ENCODE peak calls at places on chromosome 7, in ten cellular contexts. One of them, this sample, is unnamed.

GRCh38 chr7:79337722-79338121 is 115.7 kb downstream of the MAGI2 start:
- DNase-seq in amygdala: no peak
- DNase-seq in NCI-H510A treated with DMSO at 0.1 percent for 48 hours: no peak
- DNase-seq in Panc1: no peak
- DNase-seq in HS-5: no peak
- DNase-seq in substantia nigra: no peak
- DNase-seq in right cardiac atrium: no peak
- DNase-seq in uterus: no peak
- DNase-seq in stimulated activated naive B cell treated with anti-CD40 and anti-IgM and Interleukin-4, amounts not matched to agents 10 μg/mL and 1 μg/mL and 100 μg/mL, for 72 hours: no peak
- DNase-seq in A673: no peak
- DNase-seq in this sample: no peak

GRCh38 chr7:24233386-24233785 is 50.6 kb upstream of the NPY start:
- DNase-seq in amygdala: no peak
- DNase-seq in stimulated activated naive B cell treated with anti-CD40 and anti-IgM and Interleukin-4, amounts not matched to agents 10 μg/mL and 1 μg/mL and 100 μg/mL, for 72 hours: no peak
- DNase-seq in NCI-H510A treated with DMSO at 0.1 percent for 48 hours: no peak
- DNase-seq in HS-5: no peak
- DNase-seq in A673: no peak
- DNase-seq in substantia nigra: no peak
- DNase-seq in Panc1: no peak
- DNase-seq in right cardiac atrium: no peak
- DNase-seq in uterus: no peak
- DNase-seq in this sample: no peak

GRCh38 chr7:55100172-55100961 is 81.5 kb downstream of the EGFR start:
- DNase-seq in stimulated activated naive B cell treated with anti-CD40 and anti-IgM and Interleukin-4, amounts not matched to agents 10 μg/mL and 1 μg/mL and 100 μg/mL, for 72 hours: no peak
- DNase-seq in Panc1: no peak
- DNase-seq in substantia nigra: no peak
- DNase-seq in uterus: peak
- DNase-seq in HS-5: no peak
- DNase-seq in right cardiac atrium: peak
- DNase-seq in amygdala: no peak
- DNase-seq in NCI-H510A treated with DMSO at 0.1 percent for 48 hours: peak
- DNase-seq in A673: no peak
- DNase-seq in this sample: no peak

GRCh38 chr7:41679566-41679965 is 23.3 kb downstream of the INHBA start:
- DNase-seq in right cardiac atrium: no peak
- DNase-seq in amygdala: no peak
- DNase-seq in stimulated activated naive B cell treated with anti-CD40 and anti-IgM and Interleukin-4, amounts not matched to agents 10 μg/mL and 1 μg/mL and 100 μg/mL, for 72 hours: no peak
- DNase-seq in Panc1: no peak
- DNase-seq in HS-5: no peak
- DNase-seq in substantia nigra: no peak
- DNase-seq in A673: no peak
- DNase-seq in NCI-H510A treated with DMSO at 0.1 percent for 48 hours: no peak
- DNase-seq in uterus: no peak
- DNase-seq in this sample: no peak

GRCh38 chr7:55964802-55965470 is 551 bp downstream of the NIPSNAP2 start:
- DNase-seq in right cardiac atrium: peak
- DNase-seq in stimulated activated naive B cell treated with anti-CD40 and anti-IgM and Interleukin-4, amounts not matched to agents 10 μg/mL and 1 μg/mL and 100 μg/mL, for 72 hours: no peak
- DNase-seq in HS-5: no peak
- DNase-seq in substantia nigra: peak
- DNase-seq in NCI-H510A treated with DMSO at 0.1 percent for 48 hours: peak
- DNase-seq in amygdala: peak
- DNase-seq in A673: peak
- DNase-seq in Panc1: no peak
- DNase-seq in uterus: peak
- DNase-seq in this sample: no peak

GRCh38 chr7:130114374-130114773 is 44.0 kb downstream of the KLHDC10 start:
- DNase-seq in uterus: no peak
- DNase-seq in amygdala: no peak
- DNase-seq in NCI-H510A treated with DMSO at 0.1 percent for 48 hours: no peak
- DNase-seq in HS-5: no peak
- DNase-seq in Panc1: no peak
- DNase-seq in substantia nigra: no peak
- DNase-seq in stimulated activated naive B cell treated with anti-CD40 and anti-IgM and Interleukin-4, amounts not matched to agents 10 μg/mL and 1 μg/mL and 100 μg/mL, for 72 hours: no peak
- DNase-seq in right cardiac atrium: no peak
- DNase-seq in A673: no peak
- DNase-seq in this sample: no peak

GRCh38 chr7:30795161-30795943 is 24.1 kb downstream of the MINDY4 start:
- DNase-seq in NCI-H510A treated with DMSO at 0.1 percent for 48 hours: no peak
- DNase-seq in amygdala: no peak
- DNase-seq in Panc1: no peak
- DNase-seq in HS-5: no peak
- DNase-seq in stimulated activated naive B cell treated with anti-CD40 and anti-IgM and Interleukin-4, amounts not matched to agents 10 μg/mL and 1 μg/mL and 100 μg/mL, for 72 hours: no peak
- DNase-seq in A673: no peak
- DNase-seq in substantia nigra: no peak
- DNase-seq in uterus: no peak
- DNase-seq in right cardiac atrium: no peak
- DNase-seq in this sample: no peak

GRCh38 chr7:150719960-150720891 is 3.8 kb downstream of the GIMAP1 start:
- DNase-seq in uterus: no peak
- DNase-seq in right cardiac atrium: peak
- DNase-seq in substantia nigra: no peak
- DNase-seq in amygdala: no peak
- DNase-seq in stimulated activated naive B cell treated with anti-CD40 and anti-IgM and Interleukin-4, amounts not matched to agents 10 μg/mL and 1 μg/mL and 100 μg/mL, for 72 hours: no peak
- DNase-seq in A673: no peak
- DNase-seq in Panc1: no peak
- DNase-seq in NCI-H510A treated with DMSO at 0.1 percent for 48 hours: no peak
- DNase-seq in HS-5: no peak
- DNase-seq in this sample: no peak

GRCh38 chr7:91263359-91264082 is 712 bp upstream of the FZD1 start:
- DNase-seq in right cardiac atrium: peak
- DNase-seq in substantia nigra: no peak
- DNase-seq in Panc1: no peak
- DNase-seq in NCI-H510A treated with DMSO at 0.1 percent for 48 hours: peak
- DNase-seq in A673: peak
- DNase-seq in uterus: peak
- DNase-seq in HS-5: no peak
- DNase-seq in stimulated activated naive B cell treated with anti-CD40 and anti-IgM and Interleukin-4, amounts not matched to agents 10 μg/mL and 1 μg/mL and 100 μg/mL, for 72 hours: no peak
- DNase-seq in amygdala: no peak
- DNase-seq in this sample: no peak

GRCh38 chr7:136274636-136275345 is 297.6 kb upstream of the MTPN start:
- DNase-seq in amygdala: no peak
- DNase-seq in HS-5: no peak
- DNase-seq in NCI-H510A treated with DMSO at 0.1 percent for 48 hours: no peak
- DNase-seq in stimulated activated naive B cell treated with anti-CD40 and anti-IgM and Interleukin-4, amounts not matched to agents 10 μg/mL and 1 μg/mL and 100 μg/mL, for 72 hours: no peak
- DNase-seq in A673: peak
- DNase-seq in substantia nigra: no peak
- DNase-seq in Panc1: no peak
- DNase-seq in right cardiac atrium: no peak
- DNase-seq in uterus: no peak
- DNase-seq in this sample: no peak

GRCh38 chr7:27994639-27995038 is 186.0 kb downstream of the JAZF1 start:
- DNase-seq in right cardiac atrium: no peak
- DNase-seq in substantia nigra: no peak
- DNase-seq in amygdala: no peak
- DNase-seq in stimulated activated naive B cell treated with anti-CD40 and anti-IgM and Interleukin-4, amounts not matched to agents 10 μg/mL and 1 μg/mL and 100 μg/mL, for 72 hours: no peak
- DNase-seq in A673: peak
- DNase-seq in Panc1: no peak
- DNase-seq in HS-5: peak
- DNase-seq in NCI-H510A treated with DMSO at 0.1 percent for 48 hours: peak
- DNase-seq in uterus: no peak
- DNase-seq in this sample: no peak

GRCh38 chr7:25028370-25028971 is 48.5 kb upstream of the OSBPL3 start:
- DNase-seq in A673: peak
- DNase-seq in stimulated activated naive B cell treated with anti-CD40 and anti-IgM and Interleukin-4, amounts not matched to agents 10 μg/mL and 1 μg/mL and 100 μg/mL, for 72 hours: no peak
- DNase-seq in uterus: no peak
- DNase-seq in substantia nigra: no peak
- DNase-seq in Panc1: peak
- DNase-seq in right cardiac atrium: no peak
- DNase-seq in amygdala: no peak
- DNase-seq in NCI-H510A treated with DMSO at 0.1 percent for 48 hours: peak
- DNase-seq in HS-5: peak
- DNase-seq in this sample: no peak

GRCh38 chr7:83118347-83119001 is 44.2 kb downstream of the PCLO start:
- DNase-seq in right cardiac atrium: no peak
- DNase-seq in HS-5: no peak
- DNase-seq in NCI-H510A treated with DMSO at 0.1 percent for 48 hours: no peak
- DNase-seq in Panc1: no peak
- DNase-seq in uterus: no peak
- DNase-seq in stimulated activated naive B cell treated with anti-CD40 and anti-IgM and Interleukin-4, amounts not matched to agents 10 μg/mL and 1 μg/mL and 100 μg/mL, for 72 hours: no peak
- DNase-seq in substantia nigra: no peak
- DNase-seq in A673: no peak
- DNase-seq in amygdala: no peak
- DNase-seq in this sample: no peak

GRCh38 chr7:131104611-131105293 is 222.9 kb upstream of the MKLN1 start:
- DNase-seq in Panc1: no peak
- DNase-seq in NCI-H510A treated with DMSO at 0.1 percent for 48 hours: no peak
- DNase-seq in right cardiac atrium: no peak
- DNase-seq in uterus: no peak
- DNase-seq in amygdala: no peak
- DNase-seq in substantia nigra: no peak
- DNase-seq in stimulated activated naive B cell treated with anti-CD40 and anti-IgM and Interleukin-4, amounts not matched to agents 10 μg/mL and 1 μg/mL and 100 μg/mL, for 72 hours: no peak
- DNase-seq in HS-5: no peak
- DNase-seq in A673: no peak
- DNase-seq in this sample: no peak

GRCh38 chr7:6111041-6111440 is 79.9 kb downstream of the ANKRD61 start:
- DNase-seq in right cardiac atrium: no peak
- DNase-seq in uterus: no peak
- DNase-seq in NCI-H510A treated with DMSO at 0.1 percent for 48 hours: no peak
- DNase-seq in substantia nigra: no peak
- DNase-seq in stimulated activated naive B cell treated with anti-CD40 and anti-IgM and Interleukin-4, amounts not matched to agents 10 μg/mL and 1 μg/mL and 100 μg/mL, for 72 hours: no peak
- DNase-seq in amygdala: no peak
- DNase-seq in Panc1: no peak
- DNase-seq in HS-5: no peak
- DNase-seq in A673: no peak
- DNase-seq in this sample: no peak

GRCh38 chr7:127938588-127938987 is 92.6 kb downstream of the LRRC4 start:
- DNase-seq in Panc1: peak
- DNase-seq in HS-5: peak
- DNase-seq in A673: peak
- DNase-seq in substantia nigra: no peak
- DNase-seq in stimulated activated naive B cell treated with anti-CD40 and anti-IgM and Interleukin-4, amounts not matched to agents 10 μg/mL and 1 μg/mL and 100 μg/mL, for 72 hours: no peak
- DNase-seq in amygdala: no peak
- DNase-seq in uterus: no peak
- DNase-seq in NCI-H510A treated with DMSO at 0.1 percent for 48 hours: no peak
- DNase-seq in right cardiac atrium: no peak
- DNase-seq in this sample: no peak

GRCh38 chr7:6350057-6350752 is 77.8 kb upstream of the CYTH3 start:
- DNase-seq in A673: no peak
- DNase-seq in substantia nigra: no peak
- DNase-seq in right cardiac atrium: no peak
- DNase-seq in stimulated activated naive B cell treated with anti-CD40 and anti-IgM and Interleukin-4, amounts not matched to agents 10 μg/mL and 1 μg/mL and 100 μg/mL, for 72 hours: no peak
- DNase-seq in NCI-H510A treated with DMSO at 0.1 percent for 48 hours: no peak
- DNase-seq in Panc1: no peak
- DNase-seq in uterus: no peak
- DNase-seq in amygdala: no peak
- DNase-seq in HS-5: no peak
- DNase-seq in this sample: no peak

GRCh38 chr7:114107522-114107921 is 188.7 kb upstream of the PPP1R3A start:
- DNase-seq in substantia nigra: no peak
- DNase-seq in HS-5: peak
- DNase-seq in stimulated activated naive B cell treated with anti-CD40 and anti-IgM and Interleukin-4, amounts not matched to agents 10 μg/mL and 1 μg/mL and 100 μg/mL, for 72 hours: no peak
- DNase-seq in amygdala: no peak
- DNase-seq in uterus: no peak
- DNase-seq in A673: no peak
- DNase-seq in right cardiac atrium: no peak
- DNase-seq in NCI-H510A treated with DMSO at 0.1 percent for 48 hours: no peak
- DNase-seq in Panc1: no peak
- DNase-seq in this sample: no peak

GRCh38 chr7:66187894-66188293 is 17.2 kb upstream of the TPST1 start:
- DNase-seq in right cardiac atrium: no peak
- DNase-seq in amygdala: no peak
- DNase-seq in A673: no peak
- DNase-seq in NCI-H510A treated with DMSO at 0.1 percent for 48 hours: no peak
- DNase-seq in HS-5: no peak
- DNase-seq in uterus: no peak
- DNase-seq in Panc1: no peak
- DNase-seq in substantia nigra: no peak
- DNase-seq in stimulated activated naive B cell treated with anti-CD40 and anti-IgM and Interleukin-4, amounts not matched to agents 10 μg/mL and 1 μg/mL and 100 μg/mL, for 72 hours: no peak
- DNase-seq in this sample: no peak

GRCh38 chr7:28433604-28434254 is 21.4 kb downstream of the CREB5 start:
- DNase-seq in right cardiac atrium: no peak
- DNase-seq in NCI-H510A treated with DMSO at 0.1 percent for 48 hours: peak
- DNase-seq in A673: peak
- DNase-seq in substantia nigra: no peak
- DNase-seq in Panc1: no peak
- DNase-seq in HS-5: no peak
- DNase-seq in uterus: peak
- DNase-seq in stimulated activated naive B cell treated with anti-CD40 and anti-IgM and Interleukin-4, amounts not matched to agents 10 μg/mL and 1 μg/mL and 100 μg/mL, for 72 hours: no peak
- DNase-seq in amygdala: no peak
- DNase-seq in this sample: peak

GRCh38 chr7:41107938-41108448 is 594.9 kb downstream of the INHBA start:
- DNase-seq in substantia nigra: no peak
- DNase-seq in Panc1: no peak
- DNase-seq in stimulated activated naive B cell treated with anti-CD40 and anti-IgM and Interleukin-4, amounts not matched to agents 10 μg/mL and 1 μg/mL and 100 μg/mL, for 72 hours: no peak
- DNase-seq in HS-5: peak
- DNase-seq in right cardiac atrium: no peak
- DNase-seq in amygdala: no peak
- DNase-seq in A673: no peak
- DNase-seq in uterus: no peak
- DNase-seq in NCI-H510A treated with DMSO at 0.1 percent for 48 hours: no peak
- DNase-seq in this sample: no peak

GRCh38 chr7:39265912-39266591 is 288.3 kb downstream of the POU6F2 start:
- DNase-seq in right cardiac atrium: no peak
- DNase-seq in NCI-H510A treated with DMSO at 0.1 percent for 48 hours: no peak
- DNase-seq in Panc1: no peak
- DNase-seq in A673: no peak
- DNase-seq in substantia nigra: no peak
- DNase-seq in HS-5: no peak
- DNase-seq in amygdala: no peak
- DNase-seq in stimulated activated naive B cell treated with anti-CD40 and anti-IgM and Interleukin-4, amounts not matched to agents 10 μg/mL and 1 μg/mL and 100 μg/mL, for 72 hours: no peak
- DNase-seq in uterus: no peak
- DNase-seq in this sample: no peak

GRCh38 chr7:124959676-124960075 is 30.1 kb upstream of the POT1 start:
- DNase-seq in HS-5: no peak
- DNase-seq in NCI-H510A treated with DMSO at 0.1 percent for 48 hours: no peak
- DNase-seq in amygdala: no peak
- DNase-seq in uterus: no peak
- DNase-seq in stimulated activated naive B cell treated with anti-CD40 and anti-IgM and Interleukin-4, amounts not matched to agents 10 μg/mL and 1 μg/mL and 100 μg/mL, for 72 hours: no peak
- DNase-seq in right cardiac atrium: no peak
- DNase-seq in Panc1: no peak
- DNase-seq in A673: no peak
- DNase-seq in substantia nigra: no peak
- DNase-seq in this sample: no peak

GRCh38 chr7:6640246-6640721 is 3.2 kb downstream of the ZNF316 start:
- DNase-seq in right cardiac atrium: peak
- DNase-seq in stimulated activated naive B cell treated with anti-CD40 and anti-IgM and Interleukin-4, amounts not matched to agents 10 μg/mL and 1 μg/mL and 100 μg/mL, for 72 hours: no peak
- DNase-seq in substantia nigra: no peak
- DNase-seq in amygdala: no peak
- DNase-seq in HS-5: no peak
- DNase-seq in uterus: peak
- DNase-seq in NCI-H510A treated with DMSO at 0.1 percent for 48 hours: no peak
- DNase-seq in A673: peak
- DNase-seq in Panc1: no peak
- DNase-seq in this sample: no peak

GRCh38 chr7:51314726-51315125 is 1.9 kb downstream of the COBL start:
- DNase-seq in amygdala: no peak
- DNase-seq in HS-5: no peak
- DNase-seq in substantia nigra: no peak
- DNase-seq in uterus: no peak
- DNase-seq in right cardiac atrium: no peak
- DNase-seq in stimulated activated naive B cell treated with anti-CD40 and anti-IgM and Interleukin-4, amounts not matched to agents 10 μg/mL and 1 μg/mL and 100 μg/mL, for 72 hours: no peak
- DNase-seq in A673: no peak
- DNase-seq in NCI-H510A treated with DMSO at 0.1 percent for 48 hours: peak
- DNase-seq in Panc1: no peak
- DNase-seq in this sample: no peak

GRCh38 chr7:43300121-43300520 is 187.7 kb downstream of the HECW1 start:
- DNase-seq in right cardiac atrium: no peak
- DNase-seq in NCI-H510A treated with DMSO at 0.1 percent for 48 hours: no peak
- DNase-seq in Panc1: no peak
- DNase-seq in uterus: no peak
- DNase-seq in substantia nigra: no peak
- DNase-seq in stimulated activated naive B cell treated with anti-CD40 and anti-IgM and Interleukin-4, amounts not matched to agents 10 μg/mL and 1 μg/mL and 100 μg/mL, for 72 hours: no peak
- DNase-seq in A673: no peak
- DNase-seq in HS-5: no peak
- DNase-seq in amygdala: no peak
- DNase-seq in this sample: no peak

GRCh38 chr7:149732111-149732561 is 41.3 kb downstream of the ZNF467 start:
- DNase-seq in right cardiac atrium: peak
- DNase-seq in amygdala: no peak
- DNase-seq in uterus: no peak
- DNase-seq in Panc1: no peak
- DNase-seq in A673: no peak
- DNase-seq in stimulated activated naive B cell treated with anti-CD40 and anti-IgM and Interleukin-4, amounts not matched to agents 10 μg/mL and 1 μg/mL and 100 μg/mL, for 72 hours: no peak
- DNase-seq in substantia nigra: no peak
- DNase-seq in HS-5: no peak
- DNase-seq in NCI-H510A treated with DMSO at 0.1 percent for 48 hours: no peak
- DNase-seq in this sample: no peak

GRCh38 chr7:99563650-99564049 is 5.2 kb downstream of the ZNF655 start:
- DNase-seq in A673: no peak
- DNase-seq in right cardiac atrium: no peak
- DNase-seq in substantia nigra: no peak
- DNase-seq in NCI-H510A treated with DMSO at 0.1 percent for 48 hours: no peak
- DNase-seq in uterus: no peak
- DNase-seq in HS-5: no peak
- DNase-seq in Panc1: no peak
- DNase-seq in stimulated activated naive B cell treated with anti-CD40 and anti-IgM and Interleukin-4, amounts not matched to agents 10 μg/mL and 1 μg/mL and 100 μg/mL, for 72 hours: no peak
- DNase-seq in amygdala: no peak
- DNase-seq in this sample: no peak

This sample was measured in smooth muscle cell of the brain vasculature.